ENCODE peak calls at places on chromosome 18, in nine cellular contexts. S, G, R, L, E, Y, X, B and D are unnamed samples.

GRCh38 chr18:55296761-55297160 is 291.2 kb downstream of the TCF4 start:
- DNase-seq in R (no peak), L (no peak), Y (no peak), B (no peak), G (no peak), X (no peak), E (no peak), S (no peak), D (no peak)

GRCh38 chr18:21051615-21052014 is 60.0 kb downstream of the ROCK1 start:
- DNase-seq in B (no peak), G (no peak), Y (no peak), X (no peak), S (no peak), E (no peak), L (no peak), R (no peak), D (no peak)

GRCh38 chr18:10072659-10073309 is 159.0 kb downstream of the VAPA start:
- DNase-seq in R (peak; percentile 67), S (no peak), G (no peak), X (no peak), E (no peak), Y (no peak), L (peak; percentile 85), B (no peak), D (no peak)

GRCh38 chr18:57759650-57760049 is 43.5 kb downstream of the ATP8B1 start:
- DNase-seq in X (no peak), Y (no peak), G (no peak), L (no peak), R (peak; percentile 77), B (no peak), S (no peak), E (no peak), D (no peak)

GRCh38 chr18:70446063-70446462 is 157.2 kb downstream of the SOCS6 start:
- DNase-seq in X (no peak), L (no peak), Y (no peak), S (no peak), B (no peak), R (no peak), G (no peak), E (no peak), D (no peak)

GRCh38 chr18:26307161-26307773 is 81.0 kb downstream of the TAF4B start:
- DNase-seq in Y (peak; percentile 84), X (no peak), G (no peak), L (peak; percentile 66), E (peak; percentile 23), R (peak; percentile 72), B (peak; percentile 51), S (no peak), D (no peak)

GRCh38 chr18:39647627-39648502 is 2082.3 kb upstream of the CELF4 start:
- DNase-seq in L (no peak), G (no peak), E (no peak), Y (peak; percentile 72), R (peak; percentile 97), X (no peak), B (no peak), S (no peak), D (no peak)

GRCh38 chr18:79481041-79481790 is 85.5 kb downstream of the NFATC1 start:
- DNase-seq in Y (no peak), R (no peak), E (no peak), L (no peak), S (no peak), B (no peak), X (no peak), G (no peak), D (no peak)

GRCh38 chr18:33421225-33421624 is 19.3 kb downstream of the CCDC178 start:
- DNase-seq in R (no peak), S (no peak), L (no peak), X (no peak), E (no peak), B (no peak), G (no peak), Y (no peak), D (no peak)

GRCh38 chr18:45920367-45920766 is 46.8 kb downstream of the EPG5 start:
- DNase-seq in E (peak; percentile 1), G (no peak), X (no peak), Y (peak; percentile 36), R (peak; percentile 73), L (peak; percentile 5), S (no peak), B (no peak), D (no peak)

GRCh38 chr18:43486462-43486861 is 209.2 kb upstream of the SYT4 start:
- DNase-seq in G (no peak), R (peak; percentile 1), Y (no peak), S (no peak), E (no peak), L (peak; percentile 37), B (no peak), X (no peak), D (peak; percentile 48)

GRCh38 chr18:63236990-63237389 is 82.6 kb downstream of the BCL2 start:
- DNase-seq in X (no peak), B (no peak), G (no peak), E (no peak), S (no peak), R (no peak), L (no peak), Y (no peak), D (no peak)

GRCh38 chr18:74303936-74304335 is 11.7 kb upstream of the C18orf63 start:
- DNase-seq in R (peak; percentile 22), X (no peak), E (no peak), G (no peak), B (no peak), L (no peak), Y (no peak), S (no peak), D (no peak)

GRCh38 chr18:22822024-22822423 is 111.1 kb upstream of the RBBP8 start:
- DNase-seq in R (peak; percentile 82), E (no peak), S (no peak), Y (peak; percentile 77), X (no peak), B (no peak), G (no peak), L (peak; percentile 89), D (peak; percentile 75)